ENCODE peak calls at places on chromosomes 1 and 21, in four cellular contexts. T is transverse colon, I is HepG2, O is esophagus muscularis mucosa. P is an unnamed sample. For H3K4me1 and H3K27me3, the result is how much of the 10 kb centered on the place peaks cover.

GRCh38 chr1:41492341-41492848 is 7.9 kb upstream of the EDN2 start:
- DNase-seq in I (no peak), O (no peak), T (peak), P (no peak)

GRCh38 chr1:37167479-37167878 is 133.2 kb upstream of the GRIK3 start:
- DNase-seq in O (no peak), I (no peak), T (no peak), P (no peak)

GRCh38 chr1:44559913-44560312 is 114.4 kb downstream of the TMEM53 start:
- DNase-seq in O (no peak), I (no peak), T (no peak), P (no peak)

GRCh38 chr1:14441302-14441741 is 157.2 kb upstream of the KAZN start:
- DNase-seq in T (no peak), I (no peak), O (no peak), P (no peak)

GRCh38 chr1:166673722-166674121 is 165.6 kb upstream of the POGK start:
- DNase-seq in I (no peak), O (no peak), T (no peak), P (no peak)

GRCh38 chr1:201459775-201460174 is 9.2 kb downstream of the PHLDA3 start:
- DNase-seq in T (no peak), I (no peak), O (no peak), P (no peak)

GRCh38 chr21:34728479-34728878 is 59.7 kb downstream of the CLIC6 start:
- DNase-seq in T (peak), I (no peak), O (no peak), P (no peak)

GRCh38 chr1:211735208-211736170 is 60.1 kb upstream of the NEK2 start:
- DNase-seq in I (peak), O (no peak), T (peak), P (peak)

GRCh38 chr1:106889504-106890027 is 166.9 kb upstream of the PRMT6 start:
- DNase-seq in I (no peak), O (no peak), T (no peak), P (no peak)

GRCh38 chr1:94542088-94542671 is 621 bp upstream of the F3 start:
- DNase-seq in I (no peak), O (no peak), T (peak), P (peak)
- H3K4me1 ChIP-seq in I (half or more), O (half or more), T (under half), P (under half)

DNA sequence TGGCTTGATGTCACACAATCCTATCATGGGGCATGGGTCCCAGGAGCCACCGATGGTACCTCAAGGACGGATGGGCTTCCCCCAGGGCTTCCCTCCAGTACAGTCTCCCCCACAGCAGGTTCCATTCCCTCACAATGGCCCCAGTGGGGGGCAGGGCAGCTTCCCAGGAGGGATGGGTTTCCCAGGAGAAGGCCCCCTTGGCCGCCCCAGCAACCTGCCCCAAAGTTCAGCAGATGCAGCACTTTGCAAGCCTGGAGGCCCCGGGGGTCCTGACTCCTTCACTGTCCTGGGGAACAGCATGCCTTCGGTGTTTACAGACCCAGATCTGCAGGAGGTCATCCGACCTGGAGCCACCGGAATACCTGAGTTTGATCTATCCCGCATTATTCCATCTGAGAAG is 46.3 kb downstream of the ACP6 start:
- DNase-seq in T (no peak), O (no peak), I (no peak), P (no peak)
- TF ChIP-seq EP300 in T (no peak), O (no peak), I (no peak), P (no peak)

GRCh38 chr1:39692152-39693064 is 1.2 kb upstream of the HPCAL4 start:
- DNase-seq in O (no peak), I (no peak), T (peak), P (peak)
- H3K27me3 ChIP-seq in O (under half), I (under half), T (half or more), P (under half)

DNA sequence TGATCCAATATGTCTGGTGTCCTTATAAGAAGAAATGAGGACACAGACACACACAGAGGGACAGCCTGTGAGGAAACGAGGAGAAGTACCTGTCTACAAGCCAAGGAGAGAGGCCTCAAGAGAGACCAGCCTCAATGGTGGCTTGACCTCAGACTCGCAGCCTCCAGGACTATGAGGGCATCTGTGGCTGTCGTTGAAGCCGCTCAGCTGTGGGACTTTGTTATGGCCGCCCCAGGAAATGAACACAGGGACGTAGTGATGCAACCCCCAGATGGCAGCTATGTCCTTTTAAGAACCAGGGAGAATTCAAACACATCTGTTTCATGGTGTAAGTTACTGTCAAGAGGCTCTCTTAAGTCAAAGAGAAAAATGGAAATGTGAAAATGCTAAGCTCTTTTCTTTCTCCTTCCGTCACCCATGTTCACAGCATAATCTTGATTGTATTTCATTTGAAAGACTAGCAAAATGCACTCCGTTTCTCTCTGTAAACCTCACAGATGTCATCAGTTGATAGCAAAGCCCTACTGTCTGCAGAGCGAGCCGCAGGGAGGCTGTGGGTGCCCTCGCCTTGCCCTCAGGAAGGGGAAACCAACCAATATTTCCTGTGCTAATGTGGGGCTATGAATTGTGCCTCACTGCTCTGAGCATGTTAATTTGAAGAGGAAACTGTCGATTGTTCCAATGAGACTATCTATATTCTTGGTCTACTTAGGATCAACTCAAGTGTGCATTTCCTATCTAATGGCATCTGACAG is 21.3 kb downstream of the UBASH3A start:
- DNase-seq in T (peak), O (no peak), I (no peak), P (no peak)
- H3K4me1 ChIP-seq in T (under half), O (under half), I (under half), P (under half)

DNA sequence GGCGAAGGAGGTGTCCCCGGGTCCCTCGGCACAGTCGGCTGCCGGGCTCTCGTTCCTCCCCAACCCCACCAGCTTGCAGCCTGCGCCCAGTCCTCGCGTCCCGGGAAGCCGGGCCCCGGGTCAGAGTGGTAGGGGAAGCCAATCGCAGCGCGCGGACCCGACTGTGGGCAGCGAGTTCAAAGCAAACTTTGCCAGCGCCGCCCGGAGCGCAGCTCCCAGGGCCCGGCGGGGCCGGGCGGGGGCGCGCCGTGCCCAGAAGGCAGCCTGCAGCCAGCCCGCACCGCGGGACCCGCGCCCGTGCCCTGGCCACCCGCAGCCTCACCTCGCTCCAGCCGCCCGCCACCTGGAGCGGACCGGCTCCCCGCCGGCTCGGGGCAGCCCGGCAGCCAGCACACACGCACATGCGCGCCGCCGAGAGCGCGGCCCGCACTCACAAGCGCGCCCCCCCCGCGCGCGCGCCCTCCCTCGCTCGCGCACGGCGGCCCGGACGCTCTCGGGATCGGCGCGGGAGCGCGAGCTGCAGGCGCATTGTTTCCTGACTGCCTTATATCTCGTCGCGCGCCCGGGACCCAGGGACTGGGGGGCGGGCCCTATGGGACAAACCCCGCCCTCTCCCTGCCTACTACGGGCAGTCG is at the start of gene MYCL:
- DNase-seq in T (peak), O (no peak), I (peak), P (peak)
- TF ChIP-seq EP300 in T (no peak), O (no peak), I (no peak), P (no peak)

GRCh38 chr1:46480959-46481646 is 8.5 kb upstream of the DMBX1 start:
- DNase-seq in O (no peak), T (no peak), I (no peak), P (no peak)

GRCh38 chr1:46479744-46480350 is 9.8 kb upstream of the DMBX1 start:
- DNase-seq in I (no peak), T (no peak), O (no peak), P (no peak)

GRCh38 chr1:46477153-46477929 is 12.3 kb upstream of the DMBX1 start:
- DNase-seq in T (peak), I (peak), O (peak), P (peak)

GRCh38 chr1:46476673-46477072 is 13.0 kb upstream of the DMBX1 start:
- DNase-seq in O (no peak), I (no peak), T (no peak), P (no peak)

GRCh38 chr1:46478721-46479485 is 10.7 kb upstream of the DMBX1 start:
- DNase-seq in O (no peak), I (no peak), T (no peak), P (no peak)
- H3K27me3 ChIP-seq in O (under half), I (under half), T (half or more), P (under half)

P was measured in ovary.